ENCODE peak calls at places on chromosome 4, in four cellular contexts. E is GM12892, P is HepG2, R is H1. X is an unnamed sample.

GRCh38 chr4:7266525-7267292 is 74.4 kb downstream of the SORCS2 start:
- DNase-seq in E (no peak), P (no peak), R (peak), X (no peak)

GRCh38 chr4:15186149-15186548 is 183.9 kb downstream of the CPEB2 start:
- DNase-seq in P (no peak), E (no peak), R (no peak), X (no peak)

GRCh38 chr4:97952763-97953162 is 190.5 kb downstream of the STPG2 start:
- DNase-seq in P (no peak), E (no peak), R (no peak), X (no peak)

GRCh38 chr4:41205854-41206460 is 8.4 kb downstream of the APBB2 start:
- DNase-seq in R (no peak), P (no peak), E (no peak), X (no peak)

GRCh38 chr4:184448828-184449227 is 25.5 kb downstream of the IRF2 start:
- DNase-seq in R (no peak), P (no peak), E (no peak), X (peak)

GRCh38 chr4:52512291-52512690 is 146.8 kb downstream of the USP46 start:
- DNase-seq in P (no peak), R (no peak), E (no peak), X (no peak)

GRCh38 chr4:169987327-169988228 is 38.6 kb downstream of the MFAP3L start:
- DNase-seq in E (no peak), P (no peak), R (no peak), X (no peak)

GRCh38 chr4:6560416-6561172 is 14.4 kb upstream of the MAN2B2 start:
- DNase-seq in R (no peak), P (no peak), E (no peak), X (no peak)

GRCh38 chr4:55321707-55322264 is 24.3 kb upstream of the SRD5A3 start:
- DNase-seq in E (no peak), R (no peak), P (peak), X (no peak)

GRCh38 chr4:29276150-29276549 is 1444.0 kb upstream of the PCDH7 start:
- DNase-seq in P (no peak), E (no peak), R (no peak), X (no peak)

GRCh38 chr4:91826186-91826585 is 477.6 kb upstream of the GRID2 start:
- DNase-seq in E (no peak), R (no peak), P (no peak), X (no peak)

GRCh38 chr4:118816538-118817177 is 19.3 kb downstream of the SEC24D start:
- DNase-seq in E (no peak), R (no peak), P (no peak), X (no peak)

GRCh38 chr4:112114452-112114851 is 30.8 kb upstream of the FAM241A start:
- DNase-seq in R (no peak), E (no peak), P (no peak), X (no peak)

GRCh38 chr4:112112590-112113170 is 32.6 kb upstream of the FAM241A start:
- DNase-seq in R (no peak), P (peak), E (no peak), X (no peak)

GRCh38 chr4:112111306-112111705 is 33.9 kb upstream of the FAM241A start:
- DNase-seq in R (no peak), P (no peak), E (no peak), X (no peak)

GRCh38 chr4:112109455-112110425 is 35.5 kb upstream of the FAM241A start:
- DNase-seq in P (peak), E (no peak), R (no peak), X (no peak)

GRCh38 chr4:112113786-112114185 is 31.5 kb upstream of the FAM241A start:
- DNase-seq in R (no peak), E (no peak), P (no peak), X (no peak)
- TF ChIP-seq TAF1 in R (no peak), E (no peak), P (no peak), X (no peak)

GRCh38 chr4:94453534-94453963 is 1.8 kb downstream of the PDLIM5 start:
- DNase-seq in R (no peak), E (no peak), P (peak), X (no peak)
- TF ChIP-seq POLR2A in R (no peak), E (no peak), P (peak), X (no peak)

GRCh38 chr4:24440765-24441164 is 143.6 kb downstream of the DHX15 start:
- DNase-seq in E (no peak), R (no peak), P (no peak), X (no peak)

DNA sequence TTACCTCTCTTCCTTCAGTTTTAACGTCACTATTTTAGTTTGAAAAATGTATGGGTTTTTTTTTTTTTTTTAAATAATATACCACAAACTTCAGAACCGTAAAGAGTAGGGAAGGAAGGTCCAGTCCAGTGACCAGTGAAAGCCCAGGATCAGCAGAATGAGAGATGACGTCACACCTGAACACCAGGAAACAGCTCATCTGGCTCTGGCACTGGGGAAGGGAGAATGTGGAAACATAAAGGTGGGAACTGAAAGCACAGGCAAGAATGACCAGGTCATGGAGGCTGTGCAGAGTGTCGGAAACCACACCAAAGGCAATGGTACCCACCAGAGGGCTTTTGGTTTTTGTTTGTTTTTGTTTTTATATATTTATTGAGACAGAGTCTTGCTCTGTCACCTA is 141.2 kb downstream of the DHX15 start:
- DNase-seq in P (no peak), E (no peak), R (no peak), X (no peak)
- TF ChIP-seq TAF1 in P (no peak), E (no peak), R (no peak), X (no peak)

GRCh38 chr4:1248262-1249147 is at the start of gene CTBP1:
- DNase-seq in R (no peak), P (peak), E (peak), X (peak)
- TF ChIP-seq POLR2A in R (peak), P (peak), E (peak), X (peak)

X was measured in GM12891.